ENCODE peak calls at places on chromosomes 12 and 14, in ten cellular contexts. X, Y, J, S, G, C, K, D, T and E are unnamed samples.

GRCh38 chr12:88579941-88580871 is at the start of gene KITLG:
- DNase-seq in X (peak), Y (peak), J (peak), S (peak), G (peak), C (peak), K (peak), D (peak), T (no peak), E (no peak)

GRCh38 chr14:75428230-75429104 is 645 bp downstream of the JDP2 start:
- DNase-seq in X (peak), Y (peak), J (no peak), S (peak), G (peak), C (no peak), K (peak), D (peak), T (no peak), E (no peak)

GRCh38 chr14:50875359-50876090 is 3.7 kb downstream of the ABHD12B start:
- DNase-seq in X (no peak), Y (no peak), J (no peak), S (no peak), G (no peak), C (peak), K (no peak), D (no peak), T (no peak), E (no peak)

GRCh38 chr12:132078190-132078589 is 65.9 kb downstream of the DDX51 start:
- DNase-seq in X (no peak), Y (no peak), J (peak), S (no peak), G (no peak), C (peak), K (no peak), D (no peak), T (peak), E (peak)

GRCh38 chr14:79161576-79161975 is 991.4 kb downstream of the NRXN3 start:
- DNase-seq in X (no peak), Y (no peak), J (peak), S (no peak), G (peak), C (peak), K (no peak), D (no peak), T (no peak), E (peak)

GRCh38 chr12:12449533-12450025 is 92.7 kb downstream of the BORCS5 start:
- DNase-seq in X (peak), Y (no peak), J (peak), S (peak), G (peak), C (no peak), K (no peak), D (no peak), T (no peak), E (no peak)

GRCh38 chr12:94208433-94208921 is 60.1 kb downstream of the PLXNC1 start:
- DNase-seq in X (no peak), Y (no peak), J (no peak), S (no peak), G (no peak), C (peak), K (no peak), D (no peak), T (no peak), E (no peak)

GRCh38 chr14:42673963-42674362 is 1067.3 kb downstream of the LRFN5 start:
- DNase-seq in X (no peak), Y (no peak), J (no peak), S (no peak), G (no peak), C (no peak), K (no peak), D (no peak), T (no peak), E (no peak)

GRCh38 chr12:19177754-19178153 is 48.2 kb downstream of the PLEKHA5 start:
- DNase-seq in X (no peak), Y (no peak), J (peak), S (no peak), G (peak), C (no peak), K (no peak), D (no peak), T (no peak), E (no peak)

GRCh38 chr14:61296707-61297502 is 15.8 kb upstream of the TMEM30B start:
- DNase-seq in X (no peak), Y (no peak), J (peak), S (no peak), G (peak), C (peak), K (peak), D (no peak), T (no peak), E (no peak)

GRCh38 chr12:1234073-1234472 is 243.1 kb downstream of the ERC1 start:
- DNase-seq in X (peak), Y (no peak), J (peak), S (no peak), G (no peak), C (no peak), K (no peak), D (no peak), T (no peak), E (peak)

GRCh38 chr14:28097585-28097984 is 669.0 kb upstream of the FOXG1 start:
- DNase-seq in X (no peak), Y (no peak), J (no peak), S (no peak), G (no peak), C (no peak), K (peak), D (no peak), T (no peak), E (no peak)

GRCh38 chr14:95683793-95684192 is 2.4 kb upstream of the TCL1B start:
- DNase-seq in X (peak), Y (no peak), J (no peak), S (peak), G (peak), C (no peak), K (no peak), D (peak), T (no peak), E (no peak)

GRCh38 chr14:79809849-79810612 is 401.3 kb downstream of the DIO2 start:
- DNase-seq in X (no peak), Y (no peak), J (peak), S (no peak), G (peak), C (peak), K (no peak), D (no peak), T (no peak), E (no peak)

GRCh38 chr14:33914676-33915516 is 36.0 kb downstream of the EGLN3 start:
- DNase-seq in X (peak), Y (no peak), J (peak), S (peak), G (peak), C (peak), K (no peak), D (no peak), T (peak), E (peak)

GRCh38 chr12:98332626-98333025 is 182.8 kb upstream of the TMPO start:
- DNase-seq in X (no peak), Y (no peak), J (no peak), S (no peak), G (no peak), C (no peak), K (no peak), D (no peak), T (no peak), E (no peak)

GRCh38 chr12:15474766-15475165 is 152.5 kb downstream of the PTPRO start:
- DNase-seq in X (no peak), Y (no peak), J (no peak), S (no peak), G (no peak), C (no peak), K (no peak), D (no peak), T (no peak), E (no peak)

GRCh38 chr14:89669209-89669608 is 252.2 kb upstream of the FOXN3 start:
- DNase-seq in X (no peak), Y (peak), J (no peak), S (no peak), G (no peak), C (no peak), K (no peak), D (peak), T (no peak), E (no peak)

GRCh38 chr14:85701763-85702162 is 171.8 kb downstream of the FLRT2 start:
- DNase-seq in X (no peak), Y (no peak), J (no peak), S (no peak), G (peak), C (no peak), K (no peak), D (no peak), T (no peak), E (no peak)

GRCh38 chr14:87013583-87013982 is 979.4 kb downstream of the GALC start:
- DNase-seq in X (no peak), Y (no peak), J (peak), S (no peak), G (peak), C (peak), K (no peak), D (no peak), T (peak), E (no peak)

GRCh38 chr14:77151245-77151644 is 9.7 kb upstream of the ZDHHC22 start:
- DNase-seq in X (no peak), Y (no peak), J (no peak), S (no peak), G (peak), C (no peak), K (peak), D (no peak), T (no peak), E (no peak)

GRCh38 chr12:59708059-59708458 is 112.2 kb downstream of the SLC16A7 start:
- DNase-seq in X (no peak), Y (no peak), J (peak), S (no peak), G (peak), C (peak), K (no peak), D (no peak), T (peak), E (peak)

GRCh38 chr12:31773867-31774266 is 45.0 kb upstream of the AMN1 start:
- DNase-seq in X (peak), Y (no peak), J (no peak), S (no peak), G (peak), C (no peak), K (peak), D (no peak), T (no peak), E (no peak)

GRCh38 chr14:54815016-54815415 is 87.6 kb downstream of the GCH1 start:
- DNase-seq in X (peak), Y (no peak), J (peak), S (no peak), G (no peak), C (no peak), K (no peak), D (no peak), T (no peak), E (no peak)

GRCh38 chr14:77598366-77599050 is 17.9 kb downstream of the SPTLC2 start:
- DNase-seq in X (no peak), Y (no peak), J (no peak), S (no peak), G (no peak), C (no peak), K (no peak), D (no peak), T (no peak), E (no peak)

GRCh38 chr12:14366211-14366762 is 805 bp downstream of the ATF7IP start:
- DNase-seq in X (no peak), Y (no peak), J (no peak), S (no peak), G (peak), C (no peak), K (no peak), D (no peak), T (no peak), E (no peak)

GRCh38 chr14:32703246-32703645 is 235.4 kb upstream of the NPAS3 start:
- DNase-seq in X (no peak), Y (no peak), J (peak), S (no peak), G (no peak), C (peak), K (no peak), D (no peak), T (no peak), E (no peak)
- H3K4me3 ChIP-seq in X (no peak), Y (no peak), J (no peak), S (no peak), G (no peak), C (no peak), K (no peak), D (no peak), T (no peak), E (no peak)

GRCh38 chr14:92122351-92122677 is 545 bp downstream of the CPSF2 start:
- DNase-seq in X (no peak), Y (no peak), J (peak), S (no peak), G (no peak), C (peak), K (no peak), D (no peak), T (no peak), E (no peak)

GRCh38 chr14:92122761-92123160 is 992 bp downstream of the CPSF2 start:
- DNase-seq in X (no peak), Y (no peak), J (no peak), S (no peak), G (no peak), C (no peak), K (no peak), D (no peak), T (no peak), E (no peak)

GRCh38 chr14:92121670-92122350 is at the start of the genes CPSF2 and NDUFB1:
- DNase-seq in X (peak), Y (peak), J (peak), S (peak), G (peak), C (peak), K (peak), D (peak), T (no peak), E (no peak)

GRCh38 chr14:92121207-92121669 is 268 bp downstream of the NDUFB1 start:
- DNase-seq in X (peak), Y (no peak), J (peak), S (peak), G (peak), C (peak), K (no peak), D (no peak), T (no peak), E (no peak)
- TF ChIP-seq CTCF in X (no peak), Y (no peak), J (no peak), S (no peak), G (no peak), C (no peak), K (no peak), D (no peak), T (no peak), E (no peak)

GRCh38 chr12:4810219-4810671 is 90.0 kb downstream of the GALNT8 start:
- DNase-seq in X (no peak), Y (peak), J (no peak), S (no peak), G (no peak), C (no peak), K (no peak), D (no peak), T (no peak), E (no peak)

GRCh38 chr12:4807116-4807783 is 87.0 kb downstream of the GALNT8 start:
- DNase-seq in X (no peak), Y (no peak), J (no peak), S (no peak), G (no peak), C (no peak), K (no peak), D (no peak), T (no peak), E (no peak)

GRCh38 chr12:4809449-4810218 is 89.4 kb downstream of the GALNT8 start:
- DNase-seq in X (no peak), Y (peak), J (no peak), S (no peak), G (no peak), C (no peak), K (peak), D (no peak), T (no peak), E (no peak)

GRCh38 chr12:4807813-4808212 is 87.6 kb downstream of the GALNT8 start:
- DNase-seq in X (no peak), Y (no peak), J (no peak), S (no peak), G (no peak), C (no peak), K (no peak), D (no peak), T (no peak), E (no peak)

GRCh38 chr12:4809013-4809448 is 88.8 kb downstream of the GALNT8 start:
- DNase-seq in X (no peak), Y (no peak), J (no peak), S (no peak), G (no peak), C (no peak), K (peak), D (no peak), T (no peak), E (no peak)
- H3K4me3 ChIP-seq in X (no peak), Y (no peak), J (no peak), S (peak), G (no peak), C (peak), K (no peak), D (no peak), T (no peak), E (no peak)

DNA sequence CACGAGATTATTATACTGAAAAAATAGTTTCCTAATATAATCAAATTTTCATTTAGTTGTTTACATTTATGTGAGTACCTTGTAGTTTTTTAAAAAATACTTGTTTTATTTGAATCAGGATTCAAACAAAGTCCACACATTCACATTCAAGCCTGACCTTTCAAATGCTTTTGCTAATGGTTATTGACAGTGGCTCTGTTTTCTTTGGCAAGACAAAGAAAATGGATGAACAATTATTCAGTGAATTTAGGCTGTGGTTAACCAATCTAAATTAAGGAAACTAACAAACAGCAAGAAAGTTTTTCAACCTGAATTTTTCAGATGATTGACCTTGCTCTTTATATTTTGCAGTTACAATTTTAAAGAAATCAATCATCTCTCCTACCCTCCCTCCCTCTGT is 9.7 kb downstream of the SLC4A8 start:
- DNase-seq in X (no peak), Y (no peak), J (no peak), S (no peak), G (no peak), C (no peak), K (no peak), D (no peak), T (no peak), E (no peak)
- TF ChIP-seq CTCF in X (no peak), Y (no peak), J (no peak), S (no peak), G (no peak), C (no peak), K (no peak), D (no peak), T (no peak), E (no peak)

GRCh38 chr12:115598827-115599226 is 678.7 kb downstream of the MED13L start:
- DNase-seq in X (no peak), Y (no peak), J (peak), S (no peak), G (no peak), C (no peak), K (no peak), D (no peak), T (no peak), E (no peak)
- H3K4me3 ChIP-seq in X (no peak), Y (no peak), J (peak), S (peak), G (no peak), C (no peak), K (no peak), D (no peak), T (no peak), E (no peak)

DNA sequence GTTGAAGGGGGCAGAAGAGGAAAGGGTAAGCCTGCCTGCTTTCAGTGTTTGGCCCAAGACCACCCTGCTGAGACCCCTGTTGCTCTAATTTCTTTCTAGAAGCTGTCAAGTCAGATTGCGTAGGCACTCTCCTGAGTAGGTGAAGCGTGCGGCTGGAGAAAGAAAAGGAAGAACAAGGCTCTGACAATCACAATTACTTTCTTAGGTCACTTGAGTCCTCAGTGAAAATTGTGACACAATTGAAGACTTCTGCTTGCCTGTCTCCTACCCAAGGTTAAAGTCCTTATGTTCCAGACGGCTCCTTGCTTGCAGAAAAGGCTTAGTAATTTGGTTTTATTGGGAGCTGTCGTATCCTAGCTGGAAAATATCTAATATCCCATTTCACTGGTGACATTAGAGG is 716 bp upstream of the CTSG start:
- DNase-seq in X (no peak), Y (no peak), J (no peak), S (no peak), G (no peak), C (no peak), K (no peak), D (no peak), T (no peak), E (no peak)
- TF ChIP-seq CTCF in X (no peak), Y (no peak), J (no peak), S (no peak), G (no peak), C (no peak), K (no peak), D (no peak), T (no peak), E (no peak)

GRCh38 chr12:116539905-116540482 is 19.2 kb upstream of the MAP1LC3B2 start:
- DNase-seq in X (peak), Y (no peak), J (peak), S (peak), G (peak), C (peak), K (peak), D (no peak), T (no peak), E (no peak)
- H3K4me3 ChIP-seq in X (no peak), Y (no peak), J (no peak), S (no peak), G (no peak), C (no peak), K (peak), D (no peak), T (no peak), E (no peak)